ENCODE peak calls at places on chromosome 1, in seven cellular contexts. One of them, this sample, is unnamed.

GRCh38 chr1:23394664-23395063 is 25.0 kb upstream of the ZNF436 start:
- DNase-seq in thyroid gland: peak; percentile 41
- DNase-seq in WERI-Rb-1: no peak
- DNase-seq in esophagus squamous epithelium: no peak
- DNase-seq in cardiac muscle cell: peak; percentile 96
- DNase-seq in fibroblast of the aortic adventitia: peak; percentile 92
- DNase-seq in AG04449: peak; percentile 42
- DNase-seq in this sample: peak; percentile 82

GRCh38 chr1:114428083-114428754 is 82.8 kb downstream of the TRIM33 start:
- DNase-seq in thyroid gland: no peak
- DNase-seq in WERI-Rb-1: no peak
- DNase-seq in esophagus squamous epithelium: no peak
- DNase-seq in cardiac muscle cell: peak; percentile 44
- DNase-seq in fibroblast of the aortic adventitia: peak; percentile 57
- DNase-seq in AG04449: no peak
- DNase-seq in this sample: peak; percentile 53

GRCh38 chr1:32321712-32322291 is 14.2 kb downstream of the MARCKSL1 start:
- DNase-seq in thyroid gland: no peak
- DNase-seq in WERI-Rb-1: no peak
- DNase-seq in esophagus squamous epithelium: no peak
- DNase-seq in cardiac muscle cell: no peak
- DNase-seq in fibroblast of the aortic adventitia: no peak
- DNase-seq in AG04449: no peak
- DNase-seq in this sample: no peak

GRCh38 chr1:15328785-15329480 is 80.8 kb upstream of the EFHD2 start:
- DNase-seq in thyroid gland: peak; percentile 59
- DNase-seq in WERI-Rb-1: no peak
- DNase-seq in esophagus squamous epithelium: no peak
- DNase-seq in cardiac muscle cell: peak; percentile 94
- DNase-seq in fibroblast of the aortic adventitia: peak; percentile 87
- DNase-seq in AG04449: no peak
- DNase-seq in this sample: peak; percentile 89

GRCh38 chr1:177937931-177938330 is 31.9 kb downstream of the SEC16B start:
- DNase-seq in thyroid gland: no peak
- DNase-seq in WERI-Rb-1: no peak
- DNase-seq in esophagus squamous epithelium: no peak
- DNase-seq in cardiac muscle cell: peak; percentile 73
- DNase-seq in fibroblast of the aortic adventitia: peak; percentile 74
- DNase-seq in AG04449: no peak
- DNase-seq in this sample: peak; percentile 81

GRCh38 chr1:213019450-213019849 is 3.8 kb upstream of the ANGEL2 start:
- DNase-seq in thyroid gland: no peak
- DNase-seq in WERI-Rb-1: no peak
- DNase-seq in esophagus squamous epithelium: no peak
- DNase-seq in cardiac muscle cell: no peak
- DNase-seq in fibroblast of the aortic adventitia: no peak
- DNase-seq in AG04449: no peak
- DNase-seq in this sample: no peak

GRCh38 chr1:182781849-182782586 is 7.6 kb upstream of the NPL start:
- DNase-seq in thyroid gland: peak; percentile 88
- DNase-seq in WERI-Rb-1: peak; percentile 70
- DNase-seq in esophagus squamous epithelium: no peak
- DNase-seq in cardiac muscle cell: peak; percentile 79
- DNase-seq in fibroblast of the aortic adventitia: peak; percentile 67
- DNase-seq in AG04449: no peak
- DNase-seq in this sample: peak; percentile 65

GRCh38 chr1:1230656-1231399 is 973 bp downstream of the SDF4 start:
- DNase-seq in thyroid gland: no peak
- DNase-seq in WERI-Rb-1: no peak
- DNase-seq in esophagus squamous epithelium: no peak
- DNase-seq in cardiac muscle cell: peak; percentile 66
- DNase-seq in fibroblast of the aortic adventitia: peak; percentile 76
- DNase-seq in AG04449: no peak
- DNase-seq in this sample: peak; percentile 83

GRCh38 chr1:20187103-20187812 is 940 bp upstream of the PLA2G2C start:
- DNase-seq in thyroid gland: peak; percentile 95
- DNase-seq in WERI-Rb-1: no peak
- DNase-seq in esophagus squamous epithelium: no peak
- DNase-seq in cardiac muscle cell: no peak
- DNase-seq in fibroblast of the aortic adventitia: no peak
- DNase-seq in AG04449: no peak
- DNase-seq in this sample: no peak

GRCh38 chr1:58251415-58252073 is 295.0 kb downstream of the OMA1 start:
- DNase-seq in thyroid gland: no peak
- DNase-seq in WERI-Rb-1: peak; percentile 64
- DNase-seq in esophagus squamous epithelium: no peak
- DNase-seq in cardiac muscle cell: peak; percentile 11
- DNase-seq in fibroblast of the aortic adventitia: no peak
- DNase-seq in AG04449: no peak
- DNase-seq in this sample: peak; percentile 13

GRCh38 chr1:220487297-220487820 is 40.6 kb upstream of the MARK1 start:
- DNase-seq in thyroid gland: no peak
- DNase-seq in WERI-Rb-1: no peak
- DNase-seq in esophagus squamous epithelium: no peak
- DNase-seq in cardiac muscle cell: peak; percentile 64
- DNase-seq in fibroblast of the aortic adventitia: peak; percentile 25
- DNase-seq in AG04449: no peak
- DNase-seq in this sample: peak; percentile 8

GRCh38 chr1:192639607-192640368 is 3.8 kb downstream of the RGS13 start:
- DNase-seq in thyroid gland: no peak
- DNase-seq in WERI-Rb-1: no peak
- DNase-seq in esophagus squamous epithelium: no peak
- DNase-seq in cardiac muscle cell: peak; percentile 56
- DNase-seq in fibroblast of the aortic adventitia: peak; percentile 55
- DNase-seq in AG04449: no peak
- DNase-seq in this sample: peak; percentile 88

GRCh38 chr1:51392241-51392640 is 61.9 kb upstream of the TTC39A start:
- DNase-seq in thyroid gland: no peak
- DNase-seq in WERI-Rb-1: no peak
- DNase-seq in esophagus squamous epithelium: no peak
- DNase-seq in cardiac muscle cell: no peak
- DNase-seq in fibroblast of the aortic adventitia: no peak
- DNase-seq in AG04449: no peak
- DNase-seq in this sample: no peak

GRCh38 chr1:36297062-36297461 is 9.1 kb upstream of the SH3D21 start:
- DNase-seq in thyroid gland: no peak
- DNase-seq in WERI-Rb-1: no peak
- DNase-seq in esophagus squamous epithelium: no peak
- DNase-seq in cardiac muscle cell: no peak
- DNase-seq in fibroblast of the aortic adventitia: no peak
- DNase-seq in AG04449: no peak
- DNase-seq in this sample: no peak

GRCh38 chr1:174166530-174167328 is 7.4 kb downstream of the RABGAP1L start:
- DNase-seq in thyroid gland: no peak
- DNase-seq in WERI-Rb-1: no peak
- DNase-seq in esophagus squamous epithelium: no peak
- DNase-seq in cardiac muscle cell: no peak
- DNase-seq in fibroblast of the aortic adventitia: no peak
- DNase-seq in AG04449: no peak
- DNase-seq in this sample: no peak

GRCh38 chr1:243882276-243882675 is 32.2 kb upstream of the AKT3 start:
- DNase-seq in thyroid gland: no peak
- DNase-seq in WERI-Rb-1: no peak
- DNase-seq in esophagus squamous epithelium: no peak
- DNase-seq in cardiac muscle cell: peak; percentile 27
- DNase-seq in fibroblast of the aortic adventitia: peak; percentile 73
- DNase-seq in AG04449: no peak
- DNase-seq in this sample: peak; percentile 75

GRCh38 chr1:183920651-183921050 is 115.7 kb downstream of the RGL1 start:
- DNase-seq in thyroid gland: no peak
- DNase-seq in WERI-Rb-1: no peak
- DNase-seq in esophagus squamous epithelium: no peak
- DNase-seq in cardiac muscle cell: no peak
- DNase-seq in fibroblast of the aortic adventitia: no peak
- DNase-seq in AG04449: no peak
- DNase-seq in this sample: no peak

GRCh38 chr1:67405473-67406245 is 24.5 kb downstream of the SERBP1 start:
- DNase-seq in thyroid gland: no peak
- DNase-seq in WERI-Rb-1: no peak
- DNase-seq in esophagus squamous epithelium: no peak
- DNase-seq in cardiac muscle cell: no peak
- DNase-seq in fibroblast of the aortic adventitia: no peak
- DNase-seq in AG04449: no peak
- DNase-seq in this sample: no peak

GRCh38 chr1:58345215-58346075 is 201.1 kb downstream of the OMA1 start:
- DNase-seq in thyroid gland: no peak
- DNase-seq in WERI-Rb-1: no peak
- DNase-seq in esophagus squamous epithelium: no peak
- DNase-seq in cardiac muscle cell: no peak
- DNase-seq in fibroblast of the aortic adventitia: no peak
- DNase-seq in AG04449: no peak
- DNase-seq in this sample: no peak

GRCh38 chr1:41622859-41623732 is 138.6 kb upstream of the EDN2 start:
- DNase-seq in thyroid gland: no peak
- DNase-seq in WERI-Rb-1: no peak
- DNase-seq in esophagus squamous epithelium: no peak
- DNase-seq in cardiac muscle cell: peak; percentile 14
- DNase-seq in fibroblast of the aortic adventitia: no peak
- DNase-seq in AG04449: no peak
- DNase-seq in this sample: peak; percentile 16

GRCh38 chr1:225441314-225442119 is 13.7 kb upstream of the LBR start:
- DNase-seq in thyroid gland: no peak
- DNase-seq in WERI-Rb-1: no peak
- DNase-seq in esophagus squamous epithelium: no peak
- DNase-seq in cardiac muscle cell: no peak
- DNase-seq in fibroblast of the aortic adventitia: no peak
- DNase-seq in AG04449: no peak
- DNase-seq in this sample: peak; percentile 45

GRCh38 chr1:36136535-36136934 is 11.5 kb upstream of the COL8A2 start:
- DNase-seq in thyroid gland: peak; percentile 67
- DNase-seq in WERI-Rb-1: no peak
- DNase-seq in esophagus squamous epithelium: no peak
- DNase-seq in cardiac muscle cell: peak; percentile 87
- DNase-seq in fibroblast of the aortic adventitia: peak; percentile 94
- DNase-seq in AG04449: peak; percentile 65
- DNase-seq in this sample: peak; percentile 77

GRCh38 chr1:240821925-240822324 is 210.0 kb upstream of the GREM2 start:
- DNase-seq in thyroid gland: no peak
- DNase-seq in WERI-Rb-1: no peak
- DNase-seq in esophagus squamous epithelium: no peak
- DNase-seq in cardiac muscle cell: no peak
- DNase-seq in fibroblast of the aortic adventitia: no peak
- DNase-seq in AG04449: no peak
- DNase-seq in this sample: no peak

GRCh38 chr1:240823357-240823756 is 211.4 kb upstream of the GREM2 start:
- DNase-seq in thyroid gland: no peak
- DNase-seq in WERI-Rb-1: no peak
- DNase-seq in esophagus squamous epithelium: no peak
- DNase-seq in cardiac muscle cell: no peak
- DNase-seq in fibroblast of the aortic adventitia: no peak
- DNase-seq in AG04449: no peak
- DNase-seq in this sample: no peak

GRCh38 chr1:240820816-240821215 is 208.9 kb upstream of the GREM2 start:
- DNase-seq in thyroid gland: no peak
- DNase-seq in WERI-Rb-1: no peak
- DNase-seq in esophagus squamous epithelium: no peak
- DNase-seq in cardiac muscle cell: no peak
- DNase-seq in fibroblast of the aortic adventitia: no peak
- DNase-seq in AG04449: no peak
- DNase-seq in this sample: no peak

GRCh38 chr1:240827786-240828185 is 215.8 kb upstream of the GREM2 start:
- DNase-seq in thyroid gland: no peak
- DNase-seq in WERI-Rb-1: no peak
- DNase-seq in esophagus squamous epithelium: no peak
- DNase-seq in cardiac muscle cell: no peak
- DNase-seq in fibroblast of the aortic adventitia: no peak
- DNase-seq in AG04449: no peak
- DNase-seq in this sample: no peak

GRCh38 chr1:240824238-240824637 is 212.3 kb upstream of the GREM2 start:
- DNase-seq in thyroid gland: no peak
- DNase-seq in WERI-Rb-1: no peak
- DNase-seq in esophagus squamous epithelium: no peak
- DNase-seq in cardiac muscle cell: no peak
- DNase-seq in fibroblast of the aortic adventitia: no peak
- DNase-seq in AG04449: no peak
- DNase-seq in this sample: no peak
- TF ChIP-seq CTCF in thyroid gland: no peak
- TF ChIP-seq CTCF in WERI-Rb-1: peak; percentile 9
- TF ChIP-seq CTCF in esophagus squamous epithelium: no peak
- TF ChIP-seq CTCF in cardiac muscle cell: no peak
- TF ChIP-seq CTCF in fibroblast of the aortic adventitia: no peak
- TF ChIP-seq CTCF in AG04449: no peak
- TF ChIP-seq CTCF in this sample: no peak

GRCh38 chr1:201481761-201482493 is 12.9 kb upstream of the PHLDA3 start:
- DNase-seq in thyroid gland: peak; percentile 95
- DNase-seq in WERI-Rb-1: peak; percentile 100
- DNase-seq in esophagus squamous epithelium: no peak
- DNase-seq in cardiac muscle cell: peak; percentile 87
- DNase-seq in fibroblast of the aortic adventitia: peak; percentile 79
- DNase-seq in AG04449: no peak
- DNase-seq in this sample: peak; percentile 91
- H3K4me3 ChIP-seq in thyroid gland: no peak overlapping the region
- H3K4me3 ChIP-seq in WERI-Rb-1: peak overlapping the region; percentile 49
- H3K4me3 ChIP-seq in esophagus squamous epithelium: peak overlapping the region; percentile 39
- H3K4me3 ChIP-seq in cardiac muscle cell: peak overlapping the region; percentile 11
- H3K4me3 ChIP-seq in fibroblast of the aortic adventitia: no peak overlapping the region
- H3K4me3 ChIP-seq in AG04449: no peak overlapping the region
- H3K4me3 ChIP-seq in this sample: peak overlapping the region; percentile 39

GRCh38 chr1:73674945-73675561 is 522.9 kb downstream of the LRRIQ3 start:
- DNase-seq in thyroid gland: no peak
- DNase-seq in WERI-Rb-1: no peak
- DNase-seq in esophagus squamous epithelium: no peak
- DNase-seq in cardiac muscle cell: peak; percentile 6
- DNase-seq in fibroblast of the aortic adventitia: peak; percentile 2
- DNase-seq in AG04449: no peak
- DNase-seq in this sample: peak; percentile 5
- TF ChIP-seq CTCF in thyroid gland: peak; percentile 83
- TF ChIP-seq CTCF in WERI-Rb-1: peak; percentile 36
- TF ChIP-seq CTCF in esophagus squamous epithelium: peak; percentile 40
- TF ChIP-seq CTCF in cardiac muscle cell: peak; percentile 35
- TF ChIP-seq CTCF in fibroblast of the aortic adventitia: peak; percentile 37
- TF ChIP-seq CTCF in AG04449: peak; percentile 28
- TF ChIP-seq CTCF in this sample: peak; percentile 34

GRCh38 chr1:214370585-214370984 is 89.6 kb downstream of the SMYD2 start:
- DNase-seq in thyroid gland: no peak
- DNase-seq in WERI-Rb-1: no peak
- DNase-seq in esophagus squamous epithelium: no peak
- DNase-seq in cardiac muscle cell: no peak
- DNase-seq in fibroblast of the aortic adventitia: no peak
- DNase-seq in AG04449: no peak
- DNase-seq in this sample: no peak
- H3K4me3 ChIP-seq in thyroid gland: no peak overlapping the region
- H3K4me3 ChIP-seq in WERI-Rb-1: no peak overlapping the region
- H3K4me3 ChIP-seq in esophagus squamous epithelium: no peak overlapping the region
- H3K4me3 ChIP-seq in cardiac muscle cell: no peak overlapping the region
- H3K4me3 ChIP-seq in fibroblast of the aortic adventitia: no peak overlapping the region
- H3K4me3 ChIP-seq in AG04449: no peak overlapping the region
- H3K4me3 ChIP-seq in this sample: no peak overlapping the region

GRCh38 chr1:18422076-18422777 is 58.5 kb upstream of the KLHDC7A start:
- DNase-seq in thyroid gland: no peak
- DNase-seq in WERI-Rb-1: no peak
- DNase-seq in esophagus squamous epithelium: no peak
- DNase-seq in cardiac muscle cell: no peak
- DNase-seq in fibroblast of the aortic adventitia: no peak
- DNase-seq in AG04449: no peak
- DNase-seq in this sample: no peak
- TF ChIP-seq CTCF in thyroid gland: no peak
- TF ChIP-seq CTCF in WERI-Rb-1: no peak
- TF ChIP-seq CTCF in esophagus squamous epithelium: no peak
- TF ChIP-seq CTCF in cardiac muscle cell: no peak
- TF ChIP-seq CTCF in fibroblast of the aortic adventitia: no peak
- TF ChIP-seq CTCF in AG04449: no peak
- TF ChIP-seq CTCF in this sample: no peak

GRCh38 chr1:226572325-226572726 is 23.8 kb downstream of the STUM start:
- DNase-seq in thyroid gland: no peak
- DNase-seq in WERI-Rb-1: no peak
- DNase-seq in esophagus squamous epithelium: no peak
- DNase-seq in cardiac muscle cell: no peak
- DNase-seq in fibroblast of the aortic adventitia: no peak
- DNase-seq in AG04449: no peak
- DNase-seq in this sample: no peak
- H3K4me3 ChIP-seq in thyroid gland: no peak overlapping the region
- H3K4me3 ChIP-seq in WERI-Rb-1: no peak overlapping the region
- H3K4me3 ChIP-seq in esophagus squamous epithelium: no peak overlapping the region
- H3K4me3 ChIP-seq in cardiac muscle cell: no peak overlapping the region
- H3K4me3 ChIP-seq in fibroblast of the aortic adventitia: no peak overlapping the region
- H3K4me3 ChIP-seq in AG04449: no peak overlapping the region
- H3K4me3 ChIP-seq in this sample: no peak overlapping the region